ENCODE peak calls at places on chromosome 19, in eight cellular contexts. Z is aorta, Q is transverse colon, D is PC-9, J is thyroid gland, I is iPS DF 6.9, T is H1, B is body of pancreas. R is an unnamed sample. For H3K9me3, the result is how much of the 10 kb centered on the place peaks cover.

GRCh38 chr19:28522545-28522922 is 690.4 kb downstream of the UQCRFS1 start:
- DNase-seq in Z (no peak), Q (no peak), D (no peak), J (no peak), I (no peak), T (peak), B (no peak), R (no peak)

GRCh38 chr19:13847033-13847899 is 29.7 kb upstream of the NANOS3 start:
- DNase-seq in Z (peak), Q (peak), D (peak), J (peak), I (no peak), T (peak), B (peak), R (peak)

GRCh38 chr19:47417746-47418594 is 1.4 kb downstream of the MEIS3 start:
- DNase-seq in Z (no peak), Q (no peak), D (no peak), J (no peak), I (no peak), T (peak), B (no peak), R (no peak)

GRCh38 chr19:52735734-52736133 is 890 bp upstream of the ZNF611 start:
- DNase-seq in Z (peak), Q (peak), D (no peak), J (peak), I (peak), T (peak), B (peak), R (peak)

GRCh38 chr19:49058592-49058991 is 1.0 kb upstream of the CGB7 start:
- DNase-seq in Z (no peak), Q (no peak), D (no peak), J (no peak), I (no peak), T (no peak), B (no peak), R (peak)

GRCh38 chr19:54364775-54365257 is at the start of gene LAIR1:
- DNase-seq in Z (peak), Q (peak), D (no peak), J (no peak), I (no peak), T (no peak), B (no peak), R (no peak)

GRCh38 chr19:10334340-10335148 is 1.2 kb upstream of the RAVER1 start:
- DNase-seq in Z (peak), Q (peak), D (peak), J (peak), I (no peak), T (peak), B (peak), R (peak)

GRCh38 chr19:38247734-38248268 is 8.4 kb downstream of the PPP1R14A start:
- DNase-seq in Z (no peak), Q (no peak), D (no peak), J (no peak), I (no peak), T (no peak), B (peak), R (no peak)

DNA sequence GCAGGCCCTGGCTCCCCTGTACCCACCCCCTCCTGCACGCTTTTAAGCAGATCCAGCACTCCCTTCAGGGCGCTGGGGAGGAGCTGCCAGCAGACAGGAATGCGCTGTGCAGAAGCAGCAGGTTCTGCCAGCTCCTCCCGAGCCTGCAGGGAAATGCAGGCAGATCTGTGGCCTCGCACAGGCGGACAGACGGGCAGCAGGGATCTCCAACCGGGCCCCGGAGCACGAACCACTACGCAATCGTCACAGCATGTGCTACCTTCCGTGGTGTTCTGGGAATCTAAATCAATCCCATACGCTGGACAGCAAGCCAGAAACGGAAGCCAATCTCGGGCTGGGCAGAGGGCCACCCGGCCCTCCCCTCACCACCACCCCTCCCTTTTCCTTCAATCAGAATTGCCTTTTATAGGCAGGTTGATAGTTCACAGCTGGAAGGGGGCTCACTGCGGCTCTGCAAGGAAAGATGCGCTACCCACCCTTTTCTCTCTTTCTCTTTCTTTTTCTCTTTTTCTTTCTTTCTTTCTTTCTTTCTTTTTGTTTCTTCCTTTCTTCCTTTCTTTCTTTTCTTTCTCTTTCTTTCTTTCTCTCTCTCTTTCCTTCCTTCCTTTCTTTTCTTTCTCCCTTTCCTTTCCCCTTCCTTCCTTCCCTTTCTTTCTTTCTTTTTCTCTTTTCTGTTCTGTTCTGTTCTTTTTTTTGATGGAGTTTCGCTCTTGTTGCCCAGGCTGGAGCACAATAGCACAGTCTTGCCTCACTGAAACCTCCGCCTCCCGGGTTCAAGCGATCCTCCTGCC is 99.9 kb downstream of the GNG7 start:
- DNase-seq in Z (peak), Q (peak), D (peak), J (peak), I (no peak), T (peak), B (peak), R (peak)
- H3K27ac ChIP-seq in Z (peak), Q (peak), D (no peak), J (peak), I (no peak), T (no peak), B (peak), R (peak)

GRCh38 chr19:15759962-15760565 is 22.3 kb downstream of the OR10H3 start:
- DNase-seq in Z (no peak), Q (peak), D (no peak), J (no peak), I (no peak), T (no peak), B (no peak), R (peak)
- H3K9me3 ChIP-seq in Z (under half), Q (under half), D (under half), J (under half), I (under half), T (half or more), B (under half), R (under half)

DNA sequence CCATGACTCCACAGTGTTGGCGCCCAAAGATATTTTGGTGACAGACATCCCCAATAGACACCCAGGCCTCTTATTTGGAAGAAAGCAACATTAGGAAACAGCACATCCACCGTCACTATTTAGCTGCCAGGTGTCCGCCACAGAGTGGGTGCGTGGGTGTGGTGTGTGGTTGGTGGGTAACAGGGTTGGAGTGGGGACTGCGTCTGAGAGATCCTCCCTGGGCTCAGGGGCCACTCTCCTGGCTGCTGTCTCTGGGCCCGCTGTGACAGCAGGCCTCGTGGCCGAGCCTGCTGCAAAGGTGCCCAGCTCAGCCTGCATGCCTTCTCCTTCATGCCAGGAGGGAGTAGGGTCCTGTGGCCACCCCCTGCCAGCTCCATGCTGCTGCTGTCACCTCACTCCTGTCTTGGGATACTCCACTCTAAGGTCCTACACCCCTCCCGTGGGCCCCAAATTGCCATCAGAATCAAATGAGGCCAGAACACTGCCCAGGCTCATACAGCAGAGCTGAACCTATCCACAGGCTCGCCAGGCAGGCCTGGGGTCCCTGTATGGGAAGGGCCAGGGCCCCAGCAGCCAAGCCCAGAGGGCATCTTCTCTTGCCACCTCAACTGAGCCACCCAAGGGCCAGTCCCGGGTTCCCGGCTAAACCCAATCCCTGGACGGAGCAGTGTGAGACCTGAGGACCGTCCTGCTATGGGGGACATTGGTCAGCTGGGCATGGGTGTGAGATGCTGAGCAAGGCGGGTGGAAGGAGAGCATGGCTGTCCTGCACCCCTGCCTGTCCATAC is 24.7 kb upstream of the TIMM44 start:
- DNase-seq in Z (no peak), Q (no peak), D (no peak), J (no peak), I (no peak), T (no peak), B (no peak), R (no peak)
- H3K4me3 ChIP-seq in Z (no peak), Q (no peak), D (no peak), J (no peak), I (no peak), T (no peak), B (no peak), R (no peak)

GRCh38 chr19:7368456-7368855 is 19.7 kb downstream of the ARHGEF18 start:
- DNase-seq in Z (no peak), Q (peak), D (no peak), J (no peak), I (no peak), T (no peak), B (peak), R (peak)
- H3K27ac ChIP-seq in Z (no peak), Q (peak), D (peak), J (no peak), I (no peak), T (no peak), B (no peak), R (peak)

DNA sequence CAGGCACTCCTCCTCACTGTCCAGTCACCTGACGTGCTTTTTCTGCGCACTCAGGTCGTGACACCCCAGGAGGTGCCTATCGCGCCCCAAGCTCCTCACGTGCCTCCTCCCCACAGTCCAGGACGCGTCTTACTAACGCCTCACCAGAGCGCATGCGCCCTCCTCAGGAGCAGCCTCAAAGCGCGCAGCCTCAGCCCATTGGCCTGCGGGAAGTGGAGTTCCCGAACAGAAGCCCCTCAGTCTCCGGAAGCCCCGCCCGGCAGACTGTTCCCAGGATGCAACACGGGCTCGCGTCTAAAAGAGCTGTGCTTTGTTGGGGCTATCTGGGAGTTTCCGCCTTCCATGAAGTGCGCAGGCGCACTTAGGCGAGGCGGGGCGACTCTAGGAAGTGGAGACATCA is 8.3 kb upstream of the ZNF556 start:
- DNase-seq in Z (no peak), Q (no peak), D (no peak), J (no peak), I (no peak), T (no peak), B (no peak), R (no peak)
- H3K9me3 ChIP-seq in Z (under half), Q (under half), D (under half), J (under half), I (under half), T (half or more), B (under half), R (under half)

GRCh38 chr19:3365093-3365446 is 1.3 kb upstream of the NFIC start:
- DNase-seq in Z (no peak), Q (no peak), D (no peak), J (no peak), I (no peak), T (no peak), B (no peak), R (no peak)

GRCh38 chr19:3366104-3366760 is at the start of gene NFIC:
- DNase-seq in Z (peak), Q (peak), D (no peak), J (peak), I (no peak), T (no peak), B (peak), R (peak)

GRCh38 chr19:3366761-3367571 is 583 bp downstream of the NFIC start:
- DNase-seq in Z (peak), Q (peak), D (no peak), J (peak), I (no peak), T (peak), B (peak), R (peak)

GRCh38 chr19:3364501-3364858 is 1.9 kb upstream of the NFIC start:
- DNase-seq in Z (no peak), Q (no peak), D (no peak), J (no peak), I (no peak), T (no peak), B (no peak), R (no peak)

GRCh38 chr19:3365447-3366103 is 808 bp upstream of the NFIC start:
- DNase-seq in Z (peak), Q (peak), D (peak), J (peak), I (no peak), T (no peak), B (peak), R (peak)
- H3K4me3 ChIP-seq in Z (peak), Q (peak), D (peak), J (peak), I (no peak), T (no peak), B (peak), R (peak)

GRCh38 chr19:18908917-18909619 is 10.1 kb downstream of the COPE start:
- DNase-seq in Z (no peak), Q (no peak), D (no peak), J (no peak), I (no peak), T (no peak), B (no peak), R (no peak)
- H3K27ac ChIP-seq in Z (no peak), Q (no peak), D (no peak), J (no peak), I (no peak), T (no peak), B (no peak), R (no peak)

GRCh38 chr19:45471866-45472556 is 4.2 kb downstream of the FOSB start:
- DNase-seq in Z (no peak), Q (no peak), D (no peak), J (no peak), I (no peak), T (no peak), B (no peak), R (no peak)
- H3K9me3 ChIP-seq in Z (under half), Q (under half), D (under half), J (under half), I (under half), T (under half), B (under half), R (under half)

DNA sequence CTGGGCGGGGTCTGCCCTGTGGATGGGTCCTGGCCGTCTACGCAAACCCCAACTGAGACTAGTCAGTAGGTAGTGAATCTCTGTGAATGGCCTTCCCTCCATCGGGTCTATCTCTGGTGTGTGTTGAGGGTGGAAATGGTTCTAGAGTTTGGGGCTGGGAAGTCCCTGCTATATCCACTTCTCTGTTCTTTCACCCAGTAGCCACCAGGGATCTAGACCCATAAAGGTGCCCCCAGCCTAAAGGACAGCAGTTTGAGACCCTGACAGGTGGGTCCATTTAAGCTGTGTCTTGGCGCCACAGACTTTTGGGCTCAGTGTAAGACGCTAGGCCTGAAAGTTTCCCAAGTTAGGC is 57.7 kb downstream of the ZNF568 start:
- DNase-seq in Z (no peak), Q (no peak), D (no peak), J (no peak), I (no peak), T (no peak), B (no peak), R (no peak)
- H3K4me3 ChIP-seq in Z (no peak), Q (peak), D (no peak), J (no peak), I (peak), T (peak), B (peak), R (peak)